ENCODE peak calls at places on chromosomes 11 and 22, in nine cellular contexts. S, F, K, Y, U, C, O, G and D are unnamed samples.

GRCh38 chr11:62427630-62428233 is 8.9 kb downstream of the SCGB1A1 start:
- DNase-seq in S (no peak), F (no peak), K (no peak), Y (no peak), U (no peak), C (no peak), O (no peak), G (peak), D (no peak)

GRCh38 chr11:124793466-124794278 is 6.5 kb downstream of the MSANTD2 start:
- DNase-seq in S (no peak), F (no peak), K (peak), Y (no peak), U (peak), C (peak), O (no peak), G (peak), D (no peak)

GRCh38 chr11:103703437-103703836 is 333.0 kb upstream of the DDI1 start:
- DNase-seq in S (no peak), F (no peak), K (no peak), Y (no peak), U (no peak), C (no peak), O (no peak), G (no peak), D (no peak)

GRCh38 chr11:74702383-74703007 is 28.7 kb downstream of the CHRDL2 start:
- DNase-seq in S (peak), F (peak), K (peak), Y (peak), U (peak), C (peak), O (no peak), G (peak), D (peak)

GRCh38 chr11:57305523-57305922 is 19.2 kb downstream of the TNKS1BP1 start:
- DNase-seq in S (no peak), F (no peak), K (no peak), Y (no peak), U (no peak), C (no peak), O (no peak), G (no peak), D (no peak)

GRCh38 chr11:104199041-104199440 is 35.1 kb upstream of the PDGFD start:
- DNase-seq in S (no peak), F (no peak), K (no peak), Y (no peak), U (no peak), C (no peak), O (no peak), G (no peak), D (no peak)

GRCh38 chr22:49656291-49656851 is 171.3 kb downstream of the BRD1 start:
- DNase-seq in S (no peak), F (no peak), K (no peak), Y (no peak), U (no peak), C (no peak), O (no peak), G (no peak), D (no peak)

GRCh38 chr22:38782402-38783094 is 11.4 kb downstream of the DNAL4 start:
- DNase-seq in S (no peak), F (no peak), K (no peak), Y (no peak), U (no peak), C (no peak), O (no peak), G (peak), D (no peak)

GRCh38 chr11:96390403-96390830 is 604 bp downstream of the JRKL start:
- DNase-seq in S (no peak), F (no peak), K (no peak), Y (no peak), U (no peak), C (peak), O (no peak), G (peak), D (no peak)

GRCh38 chr11:8080674-8081590 is at the start of gene TUB:
- DNase-seq in S (no peak), F (no peak), K (no peak), Y (no peak), U (no peak), C (peak), O (no peak), G (peak), D (no peak)

GRCh38 chr11:120235024-120235628 is 4.8 kb upstream of the POU2F3 start:
- DNase-seq in S (peak), F (peak), K (peak), Y (no peak), U (peak), C (peak), O (no peak), G (peak), D (no peak)

GRCh38 chr11:19849107-19849789 is 136.6 kb downstream of the NAV2 start:
- DNase-seq in S (no peak), F (no peak), K (no peak), Y (no peak), U (no peak), C (no peak), O (no peak), G (peak), D (no peak)